ENCODE peak calls at places on chromosome 21, in five cellular contexts. Z is stimulated activated CD8-positive, alpha-beta memory T cell treated with anti-CD3 and anti-CD28 coated beads, Interleukin-4, amount 100 ng/mL, for 4 hours; P is breast epithelium; K is posterior vena cava; I is left kidney. X is an unnamed sample.

GRCh38 chr21:17466166-17466565 is 46.7 kb upstream of the CXADR start:
- DNase-seq in I (no peak), P (no peak), Z (no peak), K (no peak), X (no peak)

GRCh38 chr21:34363733-34364132 is at the start of gene KCNE2:
- DNase-seq in I (no peak), K (peak; percentile 36), P (no peak), Z (no peak), X (no peak)

GRCh38 chr21:45041351-45041805 is 33.0 kb upstream of the ADARB1 start:
- DNase-seq in K (peak; percentile 96), I (peak; percentile 53), Z (no peak), P (peak; percentile 68), X (no peak)

GRCh38 chr21:43864313-43864805 is 664 bp upstream of the AGPAT3 start:
- DNase-seq in I (peak; percentile 74), K (peak; percentile 80), Z (no peak), P (peak; percentile 67), X (no peak)

GRCh38 chr21:44090332-44090731 is 16.9 kb upstream of the PWP2 start:
- DNase-seq in K (peak; percentile 59), I (no peak), P (no peak), Z (no peak), X (no peak)

GRCh38 chr21:36246080-36246631 is 73.8 kb upstream of the MORC3 start:
- DNase-seq in Z (no peak), P (peak; percentile 62), K (no peak), I (peak; percentile 77), X (no peak)

GRCh38 chr21:35478096-35479080 is 429.3 kb upstream of the RUNX1 start:
- DNase-seq in K (no peak), Z (no peak), I (no peak), P (no peak), X (no peak)

GRCh38 chr21:37374026-37374425 is 7.5 kb downstream of the DYRK1A start:
- DNase-seq in K (no peak), Z (no peak), P (no peak), I (no peak), X (no peak)

GRCh38 chr21:14383596-14384210 is 757 bp upstream of the HSPA13 start:
- DNase-seq in P (no peak), K (no peak), Z (no peak), I (no peak), X (peak; percentile 73)

GRCh38 chr21:41668051-41668541 is 98.8 kb downstream of the RIPK4 start:
- DNase-seq in I (no peak), K (peak; percentile 68), P (peak; percentile 51), Z (no peak), X (no peak)

GRCh38 chr21:38788275-38788911 is 17.3 kb upstream of the ETS2 start:
- DNase-seq in Z (no peak), I (no peak), K (no peak), P (no peak), X (no peak)

GRCh38 chr21:33684923-33685560 is 42.7 kb downstream of the ITSN1 start:
- DNase-seq in Z (no peak), P (no peak), I (no peak), K (no peak), X (no peak)

GRCh38 chr21:34595457-34595856 is 19.5 kb downstream of the RCAN1 start:
- DNase-seq in P (no peak), Z (no peak), I (no peak), K (no peak), X (no peak)

GRCh38 chr21:26127918-26128317 is 42.7 kb downstream of the APP start:
- DNase-seq in I (no peak), K (no peak), P (no peak), Z (no peak), X (no peak)

GRCh38 chr21:41971891-41972290 is 18.1 kb upstream of the C2CD2 start:
- DNase-seq in K (no peak), P (no peak), I (no peak), Z (no peak), X (no peak)

GRCh38 chr21:25870084-25870483 is 135.3 kb downstream of the GABPA start:
- DNase-seq in P (no peak), I (no peak), Z (no peak), K (no peak), X (no peak)

GRCh38 chr21:15893902-15894301 is 164.1 kb downstream of the USP25 start:
- DNase-seq in K (no peak), Z (no peak), I (peak; percentile 12), P (no peak), X (no peak)

GRCh38 chr21:45364464-45365185 is 40.3 kb upstream of the COL18A1 start:
- DNase-seq in P (no peak), K (peak; percentile 89), Z (no peak), I (no peak), X (no peak)

GRCh38 chr21:41634211-41634694 is 126.3 kb upstream of the TMPRSS2 start:
- DNase-seq in P (no peak), K (peak; percentile 44), Z (no peak), I (peak; percentile 72), X (no peak)

GRCh38 chr21:44337941-44338895 is 972 bp downstream of the CFAP410 start:
- DNase-seq in I (peak; percentile 88), P (no peak), K (no peak), Z (no peak), X (peak; percentile 41)

GRCh38 chr21:33140288-33140687 is 70.3 kb downstream of the OLIG1 start:
- DNase-seq in I (no peak), K (no peak), P (no peak), Z (no peak), X (no peak)

GRCh38 chr21:42437786-42438185 is 34.1 kb downstream of the UBASH3A start:
- DNase-seq in K (peak; percentile 34), I (peak; percentile 91), P (peak; percentile 19), Z (no peak), X (no peak)

GRCh38 chr21:45209046-45209445 is 78.6 kb downstream of the POFUT2 start:
- DNase-seq in Z (no peak), P (no peak), I (no peak), K (no peak), X (no peak)

GRCh38 chr21:17491716-17492414 is 21.0 kb upstream of the CXADR start:
- DNase-seq in K (no peak), P (no peak), I (no peak), Z (no peak), X (no peak)

X was measured in hypothalamus.